ENCODE peak calls at places on chromosomes 2 and 18, in five cellular contexts. P, A, Q, C and E are unnamed samples.

GRCh38 chr2:65329551-65329950 is 101.9 kb downstream of the ACTR2 start:
- DNase-seq in A (no peak), P (no peak), Q (no peak), C (no peak), E (no peak)

GRCh38 chr2:102313950-102314349 is 2.6 kb downstream of the IL1RL1 start:
- DNase-seq in P (no peak), A (peak; percentile 25), C (no peak), Q (no peak), E (no peak)

GRCh38 chr2:71457959-71458322 is 4.6 kb downstream of the DYSF start:
- DNase-seq in A (no peak), C (no peak), P (no peak), Q (no peak), E (no peak)

GRCh38 chr2:98795903-98796676 is 65.2 kb upstream of the MGAT4A start:
- DNase-seq in C (no peak), P (no peak), A (no peak), Q (no peak), E (no peak)

GRCh38 chr18:55314615-55315237 is 273.3 kb downstream of the TCF4 start:
- DNase-seq in P (no peak), Q (no peak), C (no peak), A (no peak), E (no peak)

GRCh38 chr2:119112770-119113488 is 45.6 kb downstream of the C1QL2 start:
- DNase-seq in C (no peak), Q (no peak), A (no peak), P (no peak), E (no peak)

GRCh38 chr2:9555338-9556120 is at the start of gene ADAM17:
- DNase-seq in C (peak; percentile 98), Q (peak; percentile 85), A (peak; percentile 97), P (peak; percentile 73), E (peak; percentile 97)

GRCh38 chr18:33051397-33051796 is 278.6 kb upstream of the KLHL14 start:
- DNase-seq in P (no peak), Q (no peak), C (no peak), A (no peak), E (peak; percentile 43)

GRCh38 chr2:159362816-159363251 is 76.3 kb upstream of the WDSUB1 start:
- DNase-seq in C (no peak), A (peak; percentile 23), P (no peak), Q (no peak), E (no peak)

GRCh38 chr2:219368690-219369108 is 19.0 kb downstream of the DNPEP start:
- DNase-seq in C (no peak), A (peak; percentile 88), Q (peak; percentile 74), P (peak; percentile 31), E (peak; percentile 42)

GRCh38 chr2:59032469-59032868 is 791.3 kb upstream of the FANCL start:
- DNase-seq in A (no peak), P (no peak), C (no peak), Q (no peak), E (no peak)

GRCh38 chr2:180520816-180521595 is 459.4 kb upstream of the UBE2E3 start:
- DNase-seq in Q (no peak), P (peak; percentile 14), A (peak; percentile 25), C (no peak), E (no peak)

GRCh38 chr2:180524458-180524857 is 455.9 kb upstream of the UBE2E3 start:
- DNase-seq in A (no peak), Q (no peak), P (no peak), C (no peak), E (no peak)

GRCh38 chr2:180520206-180520605 is 460.2 kb upstream of the UBE2E3 start:
- DNase-seq in A (peak; percentile 8), P (no peak), C (no peak), Q (no peak), E (no peak)

GRCh38 chr2:180519276-180519675 is 461.1 kb upstream of the UBE2E3 start:
- DNase-seq in Q (no peak), P (peak; percentile 19), C (no peak), A (peak; percentile 29), E (no peak)

GRCh38 chr2:180523629-180524340 is 456.6 kb upstream of the UBE2E3 start:
- DNase-seq in P (peak; percentile 75), Q (peak; percentile 80), A (peak; percentile 84), C (no peak), E (no peak)
- H3K4me3 ChIP-seq in P (no peak overlapping the region), Q (no peak overlapping the region), A (no peak overlapping the region), C (no peak overlapping the region), E (no peak overlapping the region)

GRCh38 chr2:86825728-86826386 is 35.1 kb upstream of the CD8A start:
- DNase-seq in P (no peak), A (no peak), Q (no peak), C (no peak), E (peak; percentile 24)
- H3K4me3 ChIP-seq in P (no peak overlapping the region), A (no peak overlapping the region), Q (no peak overlapping the region), C (no peak overlapping the region), E (no peak overlapping the region)

DNA sequence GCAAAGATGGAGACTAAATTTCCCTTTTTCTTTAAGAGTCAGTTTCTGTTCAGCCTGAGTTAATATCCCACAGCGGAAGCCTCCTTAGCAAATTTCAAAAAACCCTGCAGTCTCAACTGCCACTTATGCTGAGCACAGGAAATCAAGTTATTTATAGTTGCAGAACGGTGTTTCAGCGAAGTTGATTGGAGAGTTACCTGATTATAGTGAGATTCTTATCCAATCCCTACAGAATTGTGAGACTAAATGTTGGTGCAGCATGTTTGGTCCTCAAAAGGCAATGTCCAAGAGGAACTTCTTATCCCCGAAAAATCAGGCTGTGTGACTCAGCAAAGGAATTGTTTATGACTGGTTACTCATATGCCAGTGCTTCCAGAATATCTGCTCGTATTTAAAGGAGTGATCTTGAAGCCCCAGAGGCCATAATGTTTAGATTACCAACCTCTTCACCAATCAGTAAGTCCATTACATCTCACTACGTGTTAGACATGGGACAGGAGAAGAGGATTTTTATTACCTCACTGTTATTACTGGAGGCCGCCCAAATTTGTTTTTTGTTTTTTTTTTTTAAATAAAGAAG is 67.9 kb downstream of the LRRFIP1 start:
- DNase-seq in A (peak; percentile 85), P (peak; percentile 96), Q (peak; percentile 76), C (no peak), E (no peak)
- H3K4me3 ChIP-seq in A (no peak overlapping the region), P (peak overlapping the region; percentile 94), Q (no peak overlapping the region), C (no peak overlapping the region), E (no peak overlapping the region)

GRCh38 chr18:48534364-48534763 is 4.5 kb upstream of the CTIF start:
- DNase-seq in Q (peak; percentile 39), P (no peak), A (peak; percentile 59), C (no peak), E (no peak)
- H3K4me3 ChIP-seq in Q (no peak overlapping the region), P (no peak overlapping the region), A (no peak overlapping the region), C (no peak overlapping the region), E (no peak overlapping the region)